ENCODE peak calls at places on chromosomes 13 and 19, in four cellular contexts. B, R, P and Z are unnamed samples.

GRCh38 chr13:51557875-51558604 is 26.2 kb upstream of the WDFY2 start:
- DNase-seq in B (no peak), R (no peak), P (no peak), Z (no peak)

GRCh38 chr19:6212403-6213265 is 67.1 kb downstream of the MLLT1 start:
- DNase-seq in B (no peak), R (no peak), P (no peak), Z (no peak)

GRCh38 chr13:84896128-84896527 is 903.1 kb downstream of the SLITRK6 start:
- DNase-seq in B (no peak), R (no peak), P (peak), Z (peak)

GRCh38 chr19:30254214-30254613 is 118.0 kb upstream of the ZNF536 start:
- DNase-seq in B (no peak), R (no peak), P (no peak), Z (no peak)

GRCh38 chr19:45643024-45643926 is 4.1 kb upstream of the EML2 start:
- DNase-seq in B (peak), R (peak), P (peak), Z (peak)

GRCh38 chr13:87498681-87499080 is 172.5 kb upstream of the SLITRK5 start:
- DNase-seq in B (no peak), R (no peak), P (no peak), Z (no peak)

GRCh38 chr13:105773241-105773640 is 762.2 kb downstream of the EFNB2 start:
- DNase-seq in B (no peak), R (no peak), P (no peak), Z (no peak)

GRCh38 chr19:38317104-38317612 is 1.4 kb upstream of the YIF1B start:
- DNase-seq in B (no peak), R (no peak), P (peak), Z (peak)

GRCh38 chr13:33764716-33765115 is 53.2 kb upstream of the RFC3 start:
- DNase-seq in B (no peak), R (no peak), P (no peak), Z (no peak)

GRCh38 chr19:51138549-51138979 is 3.5 kb upstream of the SIGLEC7 start:
- DNase-seq in B (no peak), R (no peak), P (no peak), Z (no peak)

GRCh38 chr13:113546571-113547247 is 37.8 kb upstream of the TFDP1 start:
- DNase-seq in B (no peak), R (no peak), P (no peak), Z (no peak)